ENCODE peak calls at places on chromosomes 3 and 15, in four cellular contexts. One of them, this sample, is unnamed. For H3K4me1, the result is how much of the 10 kb centered on the place peaks cover.

GRCh38 chr3:184145120-184145524 is 10.0 kb downstream of the EIF2B5 start:
- DNase-seq in A549: peak
- DNase-seq in colonic mucosa: peak
- DNase-seq in spleen: peak
- DNase-seq in this sample: peak

GRCh38 chr15:62606376-62607164 is 436.0 kb upstream of the TPM1 start:
- DNase-seq in colonic mucosa: no peak
- DNase-seq in A549: peak
- DNase-seq in spleen: no peak
- DNase-seq in this sample: no peak

GRCh38 chr3:193981534-193981933 is 154.4 kb upstream of the HES1 start:
- DNase-seq in colonic mucosa: no peak
- DNase-seq in spleen: no peak
- DNase-seq in A549: no peak
- DNase-seq in this sample: no peak

GRCh38 chr3:65030847-65031463 is 343.2 kb upstream of the ADAMTS9 start:
- DNase-seq in spleen: no peak
- DNase-seq in A549: peak
- DNase-seq in colonic mucosa: no peak
- DNase-seq in this sample: no peak

GRCh38 chr3:181252626-181253025 is 263.1 kb upstream of the DNAJC19 start:
- DNase-seq in A549: no peak
- DNase-seq in colonic mucosa: no peak
- DNase-seq in spleen: no peak
- DNase-seq in this sample: no peak

GRCh38 chr3:121482651-121483050 is 63.1 kb downstream of the POLQ start:
- DNase-seq in spleen: no peak
- DNase-seq in colonic mucosa: no peak
- DNase-seq in A549: peak
- DNase-seq in this sample: no peak

GRCh38 chr3:124772081-124772831 is 42.0 kb downstream of the UMPS start:
- DNase-seq in spleen: peak
- DNase-seq in A549: no peak
- DNase-seq in colonic mucosa: peak
- DNase-seq in this sample: no peak

GRCh38 chr3:50862221-50862620 is 187.5 kb downstream of the DOCK3 start:
- DNase-seq in spleen: no peak
- DNase-seq in A549: no peak
- DNase-seq in colonic mucosa: no peak
- DNase-seq in this sample: no peak

GRCh38 chr15:57950381-57950946 is 115.0 kb downstream of the ALDH1A2 start:
- DNase-seq in spleen: no peak
- DNase-seq in A549: no peak
- DNase-seq in colonic mucosa: no peak
- DNase-seq in this sample: no peak

GRCh38 chr3:129413687-129414506 is 14.5 kb downstream of the EFCAB12 start:
- DNase-seq in spleen: no peak
- DNase-seq in colonic mucosa: no peak
- DNase-seq in A549: peak
- DNase-seq in this sample: no peak

GRCh38 chr3:125240496-125240895 is 27.9 kb upstream of the SLC12A8 start:
- DNase-seq in A549: no peak
- DNase-seq in colonic mucosa: no peak
- DNase-seq in spleen: no peak
- DNase-seq in this sample: no peak

GRCh38 chr15:45376300-45376928 is 1.9 kb downstream of the GATM start:
- DNase-seq in colonic mucosa: no peak
- DNase-seq in spleen: no peak
- DNase-seq in A549: no peak
- DNase-seq in this sample: no peak

GRCh38 chr3:40078590-40078989 is 230.9 kb upstream of the EIF1B start:
- DNase-seq in colonic mucosa: no peak
- DNase-seq in A549: no peak
- DNase-seq in spleen: no peak
- DNase-seq in this sample: no peak

GRCh38 chr3:129162729-129163579 is 2.1 kb upstream of the ISY1 start:
- DNase-seq in A549: no peak
- DNase-seq in colonic mucosa: no peak
- DNase-seq in spleen: no peak
- DNase-seq in this sample: no peak

GRCh38 chr15:37695719-37696118 is 238.7 kb upstream of the TMCO5A start:
- DNase-seq in spleen: no peak
- DNase-seq in A549: no peak
- DNase-seq in colonic mucosa: no peak
- DNase-seq in this sample: no peak

GRCh38 chr3:20154928-20155327 is 31.1 kb downstream of the SGO1 start:
- DNase-seq in A549: no peak
- DNase-seq in colonic mucosa: no peak
- DNase-seq in spleen: no peak
- DNase-seq in this sample: no peak

GRCh38 chr15:74127954-74128784 is 2.2 kb upstream of the ISLR2 start:
- DNase-seq in colonic mucosa: no peak
- DNase-seq in spleen: peak
- DNase-seq in A549: no peak
- DNase-seq in this sample: no peak

GRCh38 chr15:99682455-99682854 is 50.8 kb downstream of the LYSMD4 start:
- DNase-seq in A549: no peak
- DNase-seq in colonic mucosa: no peak
- DNase-seq in spleen: no peak
- DNase-seq in this sample: no peak

GRCh38 chr3:129611446-129611800 is 4.9 kb upstream of the PLXND1 start:
- DNase-seq in colonic mucosa: no peak
- DNase-seq in spleen: no peak
- DNase-seq in A549: no peak
- DNase-seq in this sample: no peak

GRCh38 chr3:72077473-72078259 is 292.7 kb upstream of the PROK2 start:
- DNase-seq in colonic mucosa: no peak
- DNase-seq in A549: no peak
- DNase-seq in spleen: no peak
- DNase-seq in this sample: no peak

GRCh38 chr3:99969133-99969532 is 145.2 kb downstream of the FILIP1L start:
- DNase-seq in colonic mucosa: no peak
- DNase-seq in spleen: no peak
- DNase-seq in A549: no peak
- DNase-seq in this sample: no peak

GRCh38 chr3:26368312-26368711 is 254.3 kb upstream of the LRRC3B start:
- DNase-seq in spleen: no peak
- DNase-seq in colonic mucosa: no peak
- DNase-seq in A549: no peak
- DNase-seq in this sample: no peak

GRCh38 chr15:85318048-85318731 is 62.2 kb upstream of the AKAP13 start:
- DNase-seq in A549: peak
- DNase-seq in spleen: no peak
- DNase-seq in colonic mucosa: peak
- DNase-seq in this sample: peak

GRCh38 chr3:139252719-139253118 is 91.1 kb upstream of the MRPS22 start:
- DNase-seq in spleen: no peak
- DNase-seq in A549: no peak
- DNase-seq in colonic mucosa: no peak
- DNase-seq in this sample: peak

GRCh38 chr3:131694351-131694750 is 191.6 kb upstream of the MRPL3 start:
- DNase-seq in A549: no peak
- DNase-seq in colonic mucosa: no peak
- DNase-seq in spleen: no peak
- DNase-seq in this sample: no peak

GRCh38 chr3:133548090-133548489 is 25.4 kb upstream of the CDV3 start:
- DNase-seq in colonic mucosa: no peak
- DNase-seq in spleen: no peak
- DNase-seq in A549: no peak
- DNase-seq in this sample: no peak

GRCh38 chr15:63332367-63333078 is 49.1 kb downstream of the CA12 start:
- DNase-seq in spleen: no peak
- DNase-seq in colonic mucosa: no peak
- DNase-seq in A549: peak
- DNase-seq in this sample: no peak

GRCh38 chr15:57861039-57861638 is 154.6 kb downstream of the POLR2M start:
- DNase-seq in A549: peak
- DNase-seq in colonic mucosa: peak
- DNase-seq in spleen: no peak
- DNase-seq in this sample: no peak

GRCh38 chr15:41944313-41944940 is 27.9 kb downstream of the EHD4 start:
- DNase-seq in spleen: no peak
- DNase-seq in A549: no peak
- DNase-seq in colonic mucosa: no peak
- DNase-seq in this sample: no peak

DNA sequence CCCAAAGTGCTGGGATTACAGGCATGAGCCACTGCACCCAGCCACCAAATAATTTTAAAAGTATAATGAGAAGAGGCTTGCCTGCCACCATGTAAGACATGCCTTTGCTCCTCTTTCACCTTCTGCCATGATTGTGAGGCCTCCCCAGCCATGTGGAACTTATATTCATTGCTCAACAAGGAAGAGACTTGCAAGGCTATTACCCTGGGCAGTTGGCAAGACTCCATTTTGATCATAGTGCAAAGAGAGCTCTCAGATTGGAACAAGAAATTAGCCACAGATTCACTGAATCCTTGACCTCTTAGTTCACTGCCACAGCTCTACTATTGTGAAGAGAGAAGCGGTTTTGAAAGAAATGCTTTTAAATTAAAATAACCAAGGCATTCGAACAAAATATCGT is 6.1 kb downstream of the SCAP start:
- DNase-seq in A549: no peak
- DNase-seq in colonic mucosa: peak
- DNase-seq in spleen: no peak
- DNase-seq in this sample: no peak
- TF ChIP-seq CTCF in A549: no peak
- TF ChIP-seq CTCF in colonic mucosa: no peak
- TF ChIP-seq CTCF in spleen: no peak
- TF ChIP-seq CTCF in this sample: no peak

DNA sequence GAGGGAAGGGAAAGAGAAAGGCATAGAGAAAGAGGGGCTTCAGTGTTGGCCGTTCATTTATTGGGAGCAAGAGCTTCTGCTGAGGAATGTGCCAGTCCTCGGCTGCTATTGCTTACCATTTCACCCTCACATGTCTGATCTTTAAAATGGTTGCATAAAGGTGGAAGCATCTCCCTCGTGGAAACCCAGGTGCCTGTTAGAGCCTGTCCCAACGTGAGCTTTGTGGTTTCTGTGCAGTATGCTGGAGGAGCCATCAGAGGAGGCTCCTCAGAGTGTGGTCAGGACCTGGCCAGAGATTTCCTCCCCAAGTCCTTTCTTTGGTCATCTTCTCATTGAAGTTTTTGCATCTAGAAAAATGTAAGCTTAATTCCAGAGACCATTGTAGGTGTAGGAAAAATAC is 34.4 kb downstream of the PSMD6 start:
- DNase-seq in colonic mucosa: no peak
- DNase-seq in spleen: no peak
- DNase-seq in A549: no peak
- DNase-seq in this sample: no peak
- H3K27ac ChIP-seq in colonic mucosa: no peak
- H3K27ac ChIP-seq in spleen: no peak
- H3K27ac ChIP-seq in A549: no peak
- H3K27ac ChIP-seq in this sample: no peak

GRCh38 chr3:42036483-42036823 is 54.7 kb upstream of the TRAK1 start:
- DNase-seq in spleen: no peak
- DNase-seq in A549: peak
- DNase-seq in colonic mucosa: peak
- DNase-seq in this sample: no peak

GRCh38 chr3:42037318-42037945 is 53.7 kb upstream of the TRAK1 start:
- DNase-seq in colonic mucosa: peak
- DNase-seq in spleen: no peak
- DNase-seq in A549: no peak
- DNase-seq in this sample: no peak

GRCh38 chr3:42033741-42034140 is 57.4 kb upstream of the TRAK1 start:
- DNase-seq in A549: no peak
- DNase-seq in colonic mucosa: no peak
- DNase-seq in spleen: no peak
- DNase-seq in this sample: no peak

GRCh38 chr3:42035007-42035406 is 56.1 kb upstream of the TRAK1 start:
- DNase-seq in spleen: no peak
- DNase-seq in A549: no peak
- DNase-seq in colonic mucosa: peak
- DNase-seq in this sample: no peak

DNA sequence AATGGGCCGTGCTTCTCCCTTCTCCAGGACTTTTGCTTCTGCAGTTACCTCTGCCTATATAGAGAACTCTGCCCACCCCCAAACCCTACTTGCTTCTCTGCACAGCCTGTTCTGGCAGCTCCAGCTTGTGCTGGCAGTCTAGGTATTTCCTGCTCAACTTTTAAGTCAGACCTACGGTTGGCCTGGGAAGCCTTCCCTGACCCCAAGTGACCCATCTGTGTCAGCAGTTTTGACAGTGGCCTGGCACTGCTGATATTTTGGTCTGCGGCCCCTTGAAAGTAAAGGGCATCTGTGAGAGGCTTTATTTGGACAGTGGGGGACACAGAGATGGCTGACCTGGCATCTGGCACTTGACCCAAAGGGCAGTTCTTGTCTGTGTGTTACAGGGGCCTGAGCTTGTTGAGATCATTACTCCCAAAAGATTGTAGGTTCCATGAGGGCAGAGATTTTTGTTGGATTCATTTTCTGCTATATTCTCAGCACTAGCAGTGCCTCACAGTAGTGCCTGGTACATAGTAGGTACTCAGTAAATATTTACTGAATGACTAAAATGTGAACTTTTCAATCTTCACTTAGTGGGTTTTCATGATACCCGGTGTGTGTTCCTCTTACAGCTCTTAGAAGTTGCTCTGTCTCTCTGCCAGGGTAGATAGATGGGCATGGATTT is 55.2 kb upstream of the TRAK1 start:
- DNase-seq in spleen: no peak
- DNase-seq in A549: no peak
- DNase-seq in colonic mucosa: peak
- DNase-seq in this sample: no peak
- H3K4me1 ChIP-seq in spleen: half or more
- H3K4me1 ChIP-seq in A549: half or more
- H3K4me1 ChIP-seq in colonic mucosa: under half
- H3K4me1 ChIP-seq in this sample: under half

GRCh38 chr15:22813844-22814243 is 24.6 kb upstream of the NIPA2 start:
- DNase-seq in A549: no peak
- DNase-seq in colonic mucosa: no peak
- DNase-seq in spleen: no peak
- DNase-seq in this sample: no peak

GRCh38 chr15:22810735-22811338 is 24.4 kb downstream of the NIPA1 start:
- DNase-seq in A549: no peak
- DNase-seq in spleen: no peak
- DNase-seq in colonic mucosa: no peak
- DNase-seq in this sample: no peak

GRCh38 chr15:22808761-22809280 is 22.4 kb downstream of the NIPA1 start:
- DNase-seq in spleen: no peak
- DNase-seq in colonic mucosa: no peak
- DNase-seq in A549: no peak
- DNase-seq in this sample: no peak

GRCh38 chr15:22810033-22810734 is 23.7 kb downstream of the NIPA1 start:
- DNase-seq in colonic mucosa: no peak
- DNase-seq in A549: no peak
- DNase-seq in spleen: no peak
- DNase-seq in this sample: no peak

DNA sequence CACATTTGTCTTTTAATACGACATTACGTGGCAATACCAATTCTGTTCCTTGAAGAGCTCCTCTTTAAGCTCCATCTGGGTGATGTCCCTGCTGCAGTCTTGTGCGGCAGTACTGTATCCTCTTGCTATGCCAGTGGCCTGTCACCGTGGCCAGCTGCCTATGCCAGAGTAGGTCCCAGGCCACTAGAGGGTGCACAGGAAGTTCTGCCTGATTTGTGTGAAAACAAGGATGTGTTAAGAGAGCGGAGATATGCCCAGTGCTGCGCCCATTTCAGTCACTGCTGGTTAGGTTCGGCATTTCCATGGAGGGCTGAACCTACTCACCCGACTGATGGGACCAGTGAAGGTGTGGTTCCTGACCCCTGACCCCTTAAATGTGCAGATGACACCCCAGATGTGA is 25.2 kb downstream of the NIPA1 start:
- DNase-seq in A549: peak
- DNase-seq in spleen: no peak
- DNase-seq in colonic mucosa: peak
- DNase-seq in this sample: peak
- TF ChIP-seq CTCF in A549: peak
- TF ChIP-seq CTCF in spleen: peak
- TF ChIP-seq CTCF in colonic mucosa: peak
- TF ChIP-seq CTCF in this sample: no peak

This sample was measured in stomach.